ENCODE peak calls at places on chromosomes 11 and 22, in nine cellular contexts. N is NCI-H1092 treated with DMSO at 0.1 percent for 48 hours; Q is NCI-H460; K is activated T-cell treated with anti-CD3 and anti-CD28 coated beads for 1 hour; V is germinal center; M is stimulated activated CD4-positive, alpha-beta T cell treated with anti-CD3 and anti-CD28 coated beads, Interleukin-12 subunit alpha, Interleukin-12 subunit beta, amount 100 ng/mL, for 48 hours; P is HCEC 1CT; H is HTR-8/SVneo; E is fibroblast of lung. C is an unnamed sample.

GRCh38 chr22:46004105-46004866 is 27.3 kb upstream of the WNT7B start:
- DNase-seq in N (no peak), M (no peak), V (no peak), P (no peak), K (no peak), H (no peak), Q (no peak), E (no peak), C (no peak)

GRCh38 chr11:3684129-3684685 is 13.0 kb upstream of the CHRNA10 start:
- DNase-seq in P (no peak), E (no peak), Q (no peak), K (no peak), H (no peak), M (no peak), V (no peak), N (no peak), C (peak; percentile 93)

GRCh38 chr11:5364214-5364613 is 12.9 kb downstream of the OR51B6 start:
- DNase-seq in Q (no peak), M (no peak), H (peak; percentile 55), V (no peak), E (peak; percentile 63), K (no peak), P (peak; percentile 96), N (no peak), C (no peak)

GRCh38 chr11:78786086-78786485 is 211.4 kb upstream of the NARS2 start:
- DNase-seq in M (no peak), E (no peak), P (no peak), V (no peak), H (no peak), N (no peak), Q (no peak), K (no peak), C (no peak)

GRCh38 chr22:48890693-48891554 is 936.7 kb downstream of the BRD1 start:
- DNase-seq in P (no peak), K (no peak), V (no peak), H (no peak), E (no peak), Q (no peak), M (no peak), N (no peak), C (no peak)

GRCh38 chr22:37607912-37608476 is 640 bp upstream of the GGA1 start:
- DNase-seq in E (no peak), H (peak; percentile 87), K (no peak), N (peak; percentile 93), P (no peak), V (no peak), M (no peak), Q (peak; percentile 11), C (no peak)

GRCh38 chr11:117978982-117979381 is 7.2 kb upstream of the IL10RA start:
- DNase-seq in V (no peak), M (no peak), Q (no peak), K (no peak), E (no peak), P (no peak), N (no peak), H (no peak), C (no peak)

GRCh38 chr11:94032725-94033124 is 11.6 kb downstream of the HEPHL1 start:
- DNase-seq in V (no peak), E (no peak), H (no peak), Q (no peak), N (no peak), M (no peak), P (no peak), K (no peak), C (no peak)

GRCh38 chr11:100578966-100579365 is 108.1 kb upstream of the ARHGAP42 start:
- DNase-seq in M (no peak), H (no peak), V (no peak), N (no peak), K (no peak), P (peak; percentile 15), E (peak; percentile 83), Q (no peak), C (no peak)

GRCh38 chr11:118921929-118922744 is 3.6 kb downstream of the BCL9L start:
- DNase-seq in P (peak; percentile 68), E (peak; percentile 87), M (no peak), Q (peak; percentile 83), N (no peak), K (no peak), V (no peak), H (peak; percentile 76), C (no peak)

GRCh38 chr11:133906746-133907145 is 50.0 kb downstream of the IGSF9B start:
- DNase-seq in H (no peak), V (no peak), K (no peak), P (no peak), M (no peak), N (no peak), E (no peak), Q (no peak), C (no peak)

GRCh38 chr11:67304511-67305113 is 1.3 kb downstream of the SSH3 start:
- DNase-seq in E (no peak), V (no peak), M (no peak), P (no peak), H (no peak), N (no peak), K (no peak), Q (no peak), C (no peak)

GRCh38 chr11:127270848-127271247 is 270.3 kb upstream of the KIRREL3 start:
- DNase-seq in K (no peak), M (no peak), P (no peak), V (no peak), E (no peak), Q (no peak), N (no peak), H (no peak), C (no peak)

C was measured in COLO829.